ENCODE peak calls at places on chromosomes 16 and 17, in eight cellular contexts. One of them, this sample, is unnamed.
A peak's percentile ranks its signal among the peaks of the same experiment; 100 is the strongest.

GRCh38 chr17:61353211-61353610 is 46.4 kb upstream of the TBX2 start:
- DNase-seq in transverse colon: no peak
- DNase-seq in stomach: no peak
- DNase-seq in IMR-90: no peak
- DNase-seq in GM12878: no peak
- DNase-seq in uterus: no peak
- DNase-seq in thyroid gland: no peak
- DNase-seq in sigmoid colon: no peak
- DNase-seq in this sample: no peak

GRCh38 chr16:66717112-66717675 is 20.7 kb upstream of the CMTM4 start:
- DNase-seq in transverse colon: peak; percentile 47
- DNase-seq in stomach: no peak
- DNase-seq in IMR-90: peak; percentile 88
- DNase-seq in GM12878: no peak
- DNase-seq in uterus: no peak
- DNase-seq in thyroid gland: no peak
- DNase-seq in sigmoid colon: no peak
- DNase-seq in this sample: peak; percentile 47

GRCh38 chr17:40490289-40490853 is 11.1 kb downstream of the TNS4 start:
- DNase-seq in transverse colon: peak; percentile 58
- DNase-seq in stomach: no peak
- DNase-seq in IMR-90: peak; percentile 81
- DNase-seq in GM12878: no peak
- DNase-seq in uterus: peak; percentile 75
- DNase-seq in thyroid gland: peak; percentile 89
- DNase-seq in sigmoid colon: peak; percentile 97
- DNase-seq in this sample: no peak

GRCh38 chr17:80477647-80478478 is 1.5 kb upstream of the NPTX1 start:
- DNase-seq in transverse colon: peak; percentile 35
- DNase-seq in stomach: no peak
- DNase-seq in IMR-90: peak; percentile 59
- DNase-seq in GM12878: no peak
- DNase-seq in uterus: peak; percentile 59
- DNase-seq in thyroid gland: no peak
- DNase-seq in sigmoid colon: peak; percentile 81
- DNase-seq in this sample: peak; percentile 60

GRCh38 chr16:85995591-85996461 is 96.9 kb downstream of the IRF8 start:
- DNase-seq in transverse colon: no peak
- DNase-seq in stomach: peak; percentile 22
- DNase-seq in IMR-90: no peak
- DNase-seq in GM12878: peak; percentile 74
- DNase-seq in uterus: no peak
- DNase-seq in thyroid gland: no peak
- DNase-seq in sigmoid colon: peak; percentile 27
- DNase-seq in this sample: no peak

GRCh38 chr17:17412331-17412730 is 64.5 kb upstream of the MED9 start:
- DNase-seq in transverse colon: no peak
- DNase-seq in stomach: no peak
- DNase-seq in IMR-90: peak; percentile 82
- DNase-seq in GM12878: no peak
- DNase-seq in uterus: no peak
- DNase-seq in thyroid gland: no peak
- DNase-seq in sigmoid colon: peak; percentile 36
- DNase-seq in this sample: no peak

GRCh38 chr17:14305785-14306496 is 5.1 kb downstream of the HS3ST3B1 start:
- DNase-seq in transverse colon: no peak
- DNase-seq in stomach: no peak
- DNase-seq in IMR-90: no peak
- DNase-seq in GM12878: no peak
- DNase-seq in uterus: no peak
- DNase-seq in thyroid gland: no peak
- DNase-seq in sigmoid colon: no peak
- DNase-seq in this sample: no peak

GRCh38 chr16:66247516-66248089 is 118.9 kb upstream of the CDH5 start:
- DNase-seq in transverse colon: peak; percentile 19
- DNase-seq in stomach: no peak
- DNase-seq in IMR-90: peak; percentile 71
- DNase-seq in GM12878: no peak
- DNase-seq in uterus: peak; percentile 59
- DNase-seq in thyroid gland: no peak
- DNase-seq in sigmoid colon: peak; percentile 77
- DNase-seq in this sample: no peak

GRCh38 chr16:2981177-2981898 is 1.1 kb upstream of the PKMYT1 start:
- DNase-seq in transverse colon: no peak
- DNase-seq in stomach: no peak
- DNase-seq in IMR-90: no peak
- DNase-seq in GM12878: no peak
- DNase-seq in uterus: no peak
- DNase-seq in thyroid gland: no peak
- DNase-seq in sigmoid colon: no peak
- DNase-seq in this sample: peak; percentile 70

GRCh38 chr16:27470567-27471431 is 68.8 kb downstream of the IL21R start:
- DNase-seq in transverse colon: no peak
- DNase-seq in stomach: no peak
- DNase-seq in IMR-90: peak; percentile 74
- DNase-seq in GM12878: no peak
- DNase-seq in uterus: no peak
- DNase-seq in thyroid gland: no peak
- DNase-seq in sigmoid colon: no peak
- DNase-seq in this sample: peak; percentile 95

GRCh38 chr17:15918661-15919259 is 26.2 kb upstream of the ADORA2B start:
- DNase-seq in transverse colon: peak; percentile 48
- DNase-seq in stomach: peak; percentile 29
- DNase-seq in IMR-90: no peak
- DNase-seq in GM12878: no peak
- DNase-seq in uterus: no peak
- DNase-seq in thyroid gland: no peak
- DNase-seq in sigmoid colon: peak; percentile 91
- DNase-seq in this sample: no peak

GRCh38 chr16:23401142-23401541 is 51.8 kb downstream of the COG7 start:
- DNase-seq in transverse colon: no peak
- DNase-seq in stomach: no peak
- DNase-seq in IMR-90: no peak
- DNase-seq in GM12878: no peak
- DNase-seq in uterus: no peak
- DNase-seq in thyroid gland: no peak
- DNase-seq in sigmoid colon: peak; percentile 40
- DNase-seq in this sample: no peak

GRCh38 chr17:43534909-43535308 is 11.2 kb downstream of the ETV4 start:
- DNase-seq in transverse colon: no peak
- DNase-seq in stomach: no peak
- DNase-seq in IMR-90: no peak
- DNase-seq in GM12878: no peak
- DNase-seq in uterus: no peak
- DNase-seq in thyroid gland: no peak
- DNase-seq in sigmoid colon: no peak
- DNase-seq in this sample: no peak

GRCh38 chr17:47821031-47821423 is 567 bp downstream of the OSBPL7 start:
- DNase-seq in transverse colon: no peak
- DNase-seq in stomach: no peak
- DNase-seq in IMR-90: no peak
- DNase-seq in GM12878: no peak
- DNase-seq in uterus: no peak
- DNase-seq in thyroid gland: no peak
- DNase-seq in sigmoid colon: no peak
- DNase-seq in this sample: no peak

DNA sequence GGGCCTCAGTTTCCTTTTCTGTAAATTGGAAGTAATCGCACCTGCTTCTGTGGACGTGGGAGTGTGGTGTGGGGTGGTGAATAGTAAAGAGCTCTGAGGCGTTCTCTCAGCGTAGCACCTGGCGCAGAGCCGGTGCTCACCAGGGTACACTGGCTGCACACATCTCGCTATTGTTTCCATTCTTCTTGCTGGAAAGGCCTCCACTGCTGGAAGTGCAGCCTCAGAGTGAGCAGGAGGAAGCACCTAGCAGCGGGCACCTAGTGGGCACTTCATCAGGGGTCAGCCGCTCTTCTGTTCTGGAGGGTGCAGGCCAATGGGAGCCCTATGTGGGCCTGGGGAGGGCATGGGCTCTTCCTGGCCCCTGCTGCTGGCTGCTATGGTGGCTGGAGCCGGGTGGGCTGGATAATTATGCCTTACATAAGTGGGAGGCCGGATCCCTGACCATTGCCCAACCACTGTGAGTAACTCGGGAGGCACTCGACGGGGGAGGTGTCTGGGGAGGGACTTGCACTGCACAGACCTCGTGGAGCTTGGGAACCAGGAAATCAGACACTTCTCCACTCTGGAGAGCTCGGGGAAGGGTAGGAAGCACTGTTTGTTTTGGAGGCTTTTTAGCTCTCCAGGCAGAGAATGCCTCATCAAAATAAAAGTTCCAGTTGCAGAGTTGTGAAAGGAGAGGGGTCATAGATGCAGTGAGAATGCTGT is 1.7 kb downstream of the MAP2K3 start:
- DNase-seq in transverse colon: peak; percentile 92
- DNase-seq in stomach: peak; percentile 91
- DNase-seq in IMR-90: peak; percentile 99
- DNase-seq in GM12878: no peak
- DNase-seq in uterus: peak; percentile 88
- DNase-seq in thyroid gland: peak; percentile 96
- DNase-seq in sigmoid colon: peak; percentile 98
- DNase-seq in this sample: peak; percentile 98
- TF ChIP-seq POLR2A in transverse colon: peak; percentile 87
- TF ChIP-seq POLR2A in stomach: peak; percentile 83
- TF ChIP-seq POLR2A in IMR-90: peak; percentile 96
- TF ChIP-seq POLR2A in GM12878: no peak
- TF ChIP-seq POLR2A in uterus: peak; percentile 36
- TF ChIP-seq POLR2A in thyroid gland: peak; percentile 59
- TF ChIP-seq POLR2A in sigmoid colon: peak; percentile 46
- TF ChIP-seq POLR2A in this sample: peak; percentile 94

GRCh38 chr17:82370471-82371332 is 863 bp upstream of the UTS2R start:
- DNase-seq in transverse colon: peak; percentile 52
- DNase-seq in stomach: no peak
- DNase-seq in IMR-90: no peak
- DNase-seq in GM12878: no peak
- DNase-seq in uterus: no peak
- DNase-seq in thyroid gland: no peak
- DNase-seq in sigmoid colon: no peak
- DNase-seq in this sample: no peak
- H3K4me3 ChIP-seq in transverse colon: no peak overlapping the region
- H3K4me3 ChIP-seq in stomach: peak overlapping the region; percentile 35
- H3K4me3 ChIP-seq in IMR-90: peak overlapping the region; percentile 7
- H3K4me3 ChIP-seq in GM12878: peak overlapping the region; percentile 36
- H3K4me3 ChIP-seq in uterus: no peak overlapping the region
- H3K4me3 ChIP-seq in thyroid gland: no peak overlapping the region
- H3K4me3 ChIP-seq in sigmoid colon: no peak overlapping the region
- H3K4me3 ChIP-seq in this sample: no peak overlapping the region

GRCh38 chr17:19510903-19511302 is 22.8 kb upstream of the SLC47A1 start:
- DNase-seq in transverse colon: no peak
- DNase-seq in stomach: no peak
- DNase-seq in IMR-90: no peak
- DNase-seq in GM12878: no peak
- DNase-seq in uterus: peak; percentile 52
- DNase-seq in thyroid gland: peak; percentile 40
- DNase-seq in sigmoid colon: peak; percentile 46
- DNase-seq in this sample: no peak

GRCh38 chr17:19502517-19502916 is 31.1 kb upstream of the SLC47A1 start:
- DNase-seq in transverse colon: no peak
- DNase-seq in stomach: no peak
- DNase-seq in IMR-90: no peak
- DNase-seq in GM12878: no peak
- DNase-seq in uterus: no peak
- DNase-seq in thyroid gland: no peak
- DNase-seq in sigmoid colon: peak; percentile 36
- DNase-seq in this sample: no peak

GRCh38 chr17:19508327-19508867 is 25.3 kb upstream of the SLC47A1 start:
- DNase-seq in transverse colon: peak; percentile 52
- DNase-seq in stomach: no peak
- DNase-seq in IMR-90: no peak
- DNase-seq in GM12878: no peak
- DNase-seq in uterus: peak; percentile 51
- DNase-seq in thyroid gland: peak; percentile 49
- DNase-seq in sigmoid colon: peak; percentile 75
- DNase-seq in this sample: peak; percentile 63

GRCh38 chr17:19507673-19508326 is 25.9 kb upstream of the SLC47A1 start:
- DNase-seq in transverse colon: peak; percentile 91
- DNase-seq in stomach: peak; percentile 91
- DNase-seq in IMR-90: peak; percentile 92
- DNase-seq in GM12878: peak; percentile 85
- DNase-seq in uterus: peak; percentile 94
- DNase-seq in thyroid gland: peak; percentile 92
- DNase-seq in sigmoid colon: peak; percentile 95
- DNase-seq in this sample: peak; percentile 96
- TF ChIP-seq POLR2A in transverse colon: peak; percentile 49
- TF ChIP-seq POLR2A in stomach: no peak
- TF ChIP-seq POLR2A in IMR-90: no peak
- TF ChIP-seq POLR2A in GM12878: no peak
- TF ChIP-seq POLR2A in uterus: peak; percentile 71
- TF ChIP-seq POLR2A in thyroid gland: peak; percentile 77
- TF ChIP-seq POLR2A in sigmoid colon: peak; percentile 41
- TF ChIP-seq POLR2A in this sample: peak; percentile 18

GRCh38 chr17:75684924-75685323 is 17.8 kb downstream of the SAP30BP start:
- DNase-seq in transverse colon: peak; percentile 63
- DNase-seq in stomach: peak; percentile 58
- DNase-seq in IMR-90: no peak
- DNase-seq in GM12878: no peak
- DNase-seq in uterus: no peak
- DNase-seq in thyroid gland: no peak
- DNase-seq in sigmoid colon: peak; percentile 53
- DNase-seq in this sample: no peak

GRCh38 chr17:75685508-75685907 is 18.4 kb downstream of the SAP30BP start:
- DNase-seq in transverse colon: no peak
- DNase-seq in stomach: no peak
- DNase-seq in IMR-90: no peak
- DNase-seq in GM12878: no peak
- DNase-seq in uterus: no peak
- DNase-seq in thyroid gland: no peak
- DNase-seq in sigmoid colon: peak; percentile 34
- DNase-seq in this sample: no peak

GRCh38 chr17:75684249-75684648 is 17.1 kb downstream of the SAP30BP start:
- DNase-seq in transverse colon: no peak
- DNase-seq in stomach: no peak
- DNase-seq in IMR-90: peak; percentile 42
- DNase-seq in GM12878: no peak
- DNase-seq in uterus: no peak
- DNase-seq in thyroid gland: no peak
- DNase-seq in sigmoid colon: no peak
- DNase-seq in this sample: no peak

GRCh38 chr17:75681289-75681688 is 14.2 kb downstream of the SAP30BP start:
- DNase-seq in transverse colon: no peak
- DNase-seq in stomach: no peak
- DNase-seq in IMR-90: peak; percentile 58
- DNase-seq in GM12878: no peak
- DNase-seq in uterus: no peak
- DNase-seq in thyroid gland: no peak
- DNase-seq in sigmoid colon: no peak
- DNase-seq in this sample: no peak

DNA sequence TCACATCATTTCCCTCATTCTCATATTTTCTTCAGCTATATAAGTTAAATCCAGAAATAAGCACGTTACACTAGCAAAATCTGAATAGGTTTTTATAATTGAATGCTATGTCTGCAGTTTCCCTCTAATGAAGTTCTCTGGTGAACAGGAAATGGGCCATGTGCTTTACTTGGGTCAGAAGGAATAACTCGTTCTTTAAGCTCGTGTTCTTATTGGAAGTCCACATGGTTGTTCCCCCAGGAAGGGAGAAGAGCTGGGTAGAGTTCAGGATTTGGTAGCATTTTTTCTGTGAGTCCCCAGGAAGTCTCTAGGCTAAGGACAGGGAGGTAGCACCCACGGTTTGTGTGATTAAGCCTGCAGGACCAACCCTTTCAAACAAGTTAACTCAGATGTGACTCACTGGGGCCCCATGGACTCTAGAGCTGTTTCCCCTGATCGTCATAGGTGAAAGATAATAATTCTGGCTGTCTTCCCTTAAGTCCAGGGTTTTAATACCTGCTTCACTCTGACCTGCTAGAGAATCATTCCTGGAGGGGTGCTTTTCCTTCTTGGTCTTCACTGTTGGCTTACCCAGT is 16.4 kb downstream of the SAP30BP start:
- DNase-seq in transverse colon: no peak
- DNase-seq in stomach: peak; percentile 56
- DNase-seq in IMR-90: peak; percentile 80
- DNase-seq in GM12878: no peak
- DNase-seq in uterus: no peak
- DNase-seq in thyroid gland: no peak
- DNase-seq in sigmoid colon: no peak
- DNase-seq in this sample: no peak
- H3K4me3 ChIP-seq in transverse colon: no peak overlapping the region
- H3K4me3 ChIP-seq in stomach: no peak overlapping the region
- H3K4me3 ChIP-seq in IMR-90: no peak overlapping the region
- H3K4me3 ChIP-seq in GM12878: no peak overlapping the region
- H3K4me3 ChIP-seq in uterus: no peak overlapping the region
- H3K4me3 ChIP-seq in thyroid gland: no peak overlapping the region
- H3K4me3 ChIP-seq in sigmoid colon: no peak overlapping the region
- H3K4me3 ChIP-seq in this sample: no peak overlapping the region

This sample was measured in adrenal gland.